ENCODE peak calls at places on chromosome 21, in ten cellular contexts. A is stimulated activated CD4-positive, alpha-beta T cell treated with anti-CD3 and anti-CD28 coated beads, Interleukin-1b, Interleukin-23, amount 100 ng/mL, for 24 hours; X is fibroblast of lung; H is T-cell; T is RWPE2; O is HS-27A; Z is T-helper 2 cell; Y is NCI-H748 treated with DMSO at 0.1 percent for 48 hours; D is activated effector memory CD4-positive, alpha-beta T cell treated with anti-CD3 and anti-CD28 coated beads, Interleukin-2, amount 50 U/mL, for 16 hours; S is aorta. Q is an unnamed sample.

GRCh38 chr21:44455524-44456206 is 355 bp downstream of the LRRC3 start:
- DNase-seq in X (peak; percentile 13), T (peak; percentile 62), A (peak; percentile 14), Y (peak; percentile 9), H (peak; percentile 31), Z (no peak), O (no peak), D (peak; percentile 71), S (peak; percentile 79), Q (peak; percentile 53)

GRCh38 chr21:45590246-45590725 is 48.0 kb upstream of the SLC19A1 start:
- DNase-seq in S (peak; percentile 84), H (peak; percentile 77), T (no peak), D (peak; percentile 91), Z (peak; percentile 75), Y (no peak), O (no peak), X (peak; percentile 34), A (peak; percentile 74), Q (peak; percentile 47)

GRCh38 chr21:44925027-44925755 is 4.5 kb upstream of the ITGB2 start:
- DNase-seq in S (no peak), T (no peak), D (no peak), Z (no peak), Y (no peak), O (no peak), X (peak; percentile 47), H (no peak), A (no peak), Q (no peak)

GRCh38 chr21:38847556-38847955 is 41.8 kb downstream of the ETS2 start:
- DNase-seq in A (no peak), Z (no peak), X (peak; percentile 69), H (no peak), T (no peak), O (no peak), Y (no peak), S (no peak), D (no peak), Q (no peak)

GRCh38 chr21:42651515-42652401 is 1.7 kb upstream of the PDE9A start:
- DNase-seq in H (no peak), A (no peak), D (no peak), S (peak; percentile 60), T (peak; percentile 43), O (no peak), X (no peak), Y (no peak), Z (no peak), Q (no peak)

GRCh38 chr21:42574234-42575027 is 60.8 kb downstream of the SLC37A1 start:
- DNase-seq in H (no peak), D (peak; percentile 42), A (no peak), O (no peak), X (peak; percentile 13), Z (no peak), S (no peak), Y (no peak), T (no peak), Q (peak; percentile 20)

GRCh38 chr21:19031956-19032355 is 628.4 kb upstream of the TMPRSS15 start:
- DNase-seq in H (no peak), X (no peak), S (no peak), T (no peak), A (no peak), D (no peak), Z (no peak), Y (no peak), O (no peak), Q (no peak)

GRCh38 chr21:41885341-41886024 is 6.3 kb upstream of the PRDM15 start:
- DNase-seq in H (no peak), Y (no peak), X (peak; percentile 28), T (no peak), Z (no peak), S (no peak), A (no peak), D (no peak), O (no peak), Q (no peak)

GRCh38 chr21:42146251-42146805 is 72.6 kb upstream of the ABCG1 start:
- DNase-seq in H (no peak), Y (no peak), T (no peak), O (no peak), Z (no peak), A (no peak), D (peak; percentile 57), S (no peak), X (no peak), Q (no peak)

GRCh38 chr21:34280389-34280795 is 83.4 kb upstream of the KCNE2 start:
- DNase-seq in X (no peak), D (no peak), Z (no peak), A (no peak), O (no peak), H (no peak), S (no peak), T (no peak), Y (no peak), Q (no peak)

GRCh38 chr21:29671728-29672127 is 268.1 kb downstream of the GRIK1 start:
- DNase-seq in H (no peak), X (no peak), A (no peak), O (no peak), T (no peak), D (no peak), S (no peak), Z (no peak), Y (no peak), Q (no peak)

GRCh38 chr21:32626633-32627196 is 14.5 kb upstream of the CFAP298 start:
- DNase-seq in X (peak; percentile 84), Y (no peak), O (no peak), Z (no peak), T (no peak), A (no peak), D (no peak), H (no peak), S (no peak), Q (peak; percentile 29)

GRCh38 chr21:25313891-25314646 is 293.2 kb downstream of the MRPL39 start:
- DNase-seq in Z (no peak), H (no peak), X (peak; percentile 42), A (no peak), D (no peak), Y (peak; percentile 56), T (no peak), S (no peak), O (peak; percentile 34), Q (no peak)

GRCh38 chr21:43675871-43676270 is 16.5 kb downstream of the RRP1B start:
- DNase-seq in A (no peak), T (no peak), Z (no peak), Y (no peak), X (no peak), D (no peak), S (no peak), H (no peak), O (no peak), Q (no peak)

GRCh38 chr21:41759214-41759840 is 7.5 kb downstream of the RIPK4 start:
- DNase-seq in A (no peak), S (peak; percentile 23), Z (no peak), D (no peak), O (no peak), H (no peak), Y (no peak), T (no peak), X (no peak), Q (no peak)

GRCh38 chr21:41929248-41929647 is 24.6 kb downstream of the C2CD2 start:
- DNase-seq in H (no peak), S (no peak), T (no peak), X (no peak), D (no peak), A (no peak), Y (no peak), Z (no peak), O (no peak), Q (no peak)

GRCh38 chr21:41620982-41621381 is 113.0 kb upstream of the TMPRSS2 start:
- DNase-seq in D (no peak), S (peak; percentile 46), X (no peak), A (no peak), Y (no peak), H (no peak), Z (no peak), O (no peak), T (no peak), Q (no peak)

GRCh38 chr21:37687001-37687400 is 229.3 kb downstream of the KCNJ6 start:
- DNase-seq in D (no peak), T (no peak), H (no peak), A (no peak), X (no peak), S (no peak), O (no peak), Y (no peak), Z (no peak), Q (no peak)

GRCh38 chr21:17597680-17598079 is 15.0 kb downstream of the BTG3 start:
- DNase-seq in O (no peak), Y (no peak), Z (no peak), X (no peak), H (no peak), T (no peak), D (no peak), A (no peak), S (no peak), Q (no peak)

GRCh38 chr21:42413500-42413899 is 9.8 kb downstream of the UBASH3A start:
- DNase-seq in S (no peak), H (no peak), Y (no peak), O (no peak), A (peak; percentile 58), T (no peak), X (no peak), D (peak; percentile 81), Z (no peak), Q (no peak)

GRCh38 chr21:45078877-45079281 is 4.5 kb downstream of the ADARB1 start:
- DNase-seq in T (no peak), O (no peak), H (peak; percentile 59), Y (no peak), Z (peak; percentile 68), D (peak; percentile 89), S (peak; percentile 60), A (peak; percentile 61), X (peak; percentile 78), Q (peak; percentile 86)

GRCh38 chr21:33168886-33169285 is 60.9 kb upstream of the IFNAR2 start:
- DNase-seq in Y (no peak), S (no peak), D (no peak), O (no peak), T (no peak), Z (no peak), X (no peak), H (no peak), A (no peak), Q (no peak)

GRCh38 chr21:37139154-37139553 is 66.1 kb downstream of the TTC3 start:
- DNase-seq in Y (no peak), H (no peak), O (no peak), X (peak; percentile 41), Z (no peak), S (no peak), T (no peak), D (no peak), A (no peak), Q (no peak)

GRCh38 chr21:25862112-25862511 is 127.3 kb downstream of the GABPA start:
- DNase-seq in T (no peak), S (no peak), Z (no peak), H (no peak), A (no peak), X (no peak), O (no peak), Y (no peak), D (no peak), Q (no peak)

GRCh38 chr21:44593598-44594405 is 1.5 kb upstream of the KRTAP10-6 start:
- DNase-seq in Y (no peak), S (no peak), O (no peak), H (no peak), D (peak; percentile 56), T (no peak), X (peak; percentile 1), A (no peak), Z (no peak), Q (no peak)

GRCh38 chr21:42236014-42236413 is 17.1 kb downstream of the ABCG1 start:
- DNase-seq in D (no peak), X (no peak), T (no peak), S (no peak), O (no peak), H (no peak), A (no peak), Z (no peak), Y (no peak), Q (peak; percentile 33)

GRCh38 chr21:34687065-34687464 is 18.3 kb downstream of the CLIC6 start:
- DNase-seq in H (no peak), X (no peak), T (no peak), Y (no peak), A (no peak), S (no peak), D (no peak), O (no peak), Z (no peak), Q (no peak)

GRCh38 chr21:25578070-25578961 is 29.0 kb downstream of the MRPL39 start:
- DNase-seq in X (peak; percentile 45), O (no peak), H (no peak), D (peak; percentile 77), S (no peak), T (no peak), Z (no peak), Y (no peak), A (peak; percentile 63), Q (no peak)